ENCODE peak calls at places on chromosome 18, in nine cellular contexts. One of them, this sample, is unnamed.

GRCh38 chr18:56873441-56874140 is 222.4 kb downstream of the WDR7 start:
- DNase-seq in osteocyte: no peak
- DNase-seq in mammary epithelial cell: no peak
- DNase-seq in HCEC 1CT: no peak
- DNase-seq in naive thymus-derived CD8-positive, alpha-beta T cell: peak
- DNase-seq in AG08396: no peak
- DNase-seq in stimulated activated CD4-positive, alpha-beta T cell treated with anti-CD3 and anti-CD28 coated beads, TNF-alpha, amount 100 ng/mL, for 4 hours: no peak
- DNase-seq in colonic mucosa: no peak
- DNase-seq in RWPE1: no peak
- DNase-seq in this sample: no peak

GRCh38 chr18:59293317-59293716 is 20.1 kb upstream of the RAX start:
- DNase-seq in osteocyte: no peak
- DNase-seq in mammary epithelial cell: no peak
- DNase-seq in HCEC 1CT: no peak
- DNase-seq in naive thymus-derived CD8-positive, alpha-beta T cell: no peak
- DNase-seq in AG08396: no peak
- DNase-seq in stimulated activated CD4-positive, alpha-beta T cell treated with anti-CD3 and anti-CD28 coated beads, TNF-alpha, amount 100 ng/mL, for 4 hours: no peak
- DNase-seq in colonic mucosa: no peak
- DNase-seq in RWPE1: no peak
- DNase-seq in this sample: no peak

GRCh38 chr18:275486-275885 is 7.6 kb upstream of the THOC1 start:
- DNase-seq in osteocyte: no peak
- DNase-seq in mammary epithelial cell: no peak
- DNase-seq in HCEC 1CT: no peak
- DNase-seq in naive thymus-derived CD8-positive, alpha-beta T cell: no peak
- DNase-seq in AG08396: no peak
- DNase-seq in stimulated activated CD4-positive, alpha-beta T cell treated with anti-CD3 and anti-CD28 coated beads, TNF-alpha, amount 100 ng/mL, for 4 hours: no peak
- DNase-seq in colonic mucosa: no peak
- DNase-seq in RWPE1: no peak
- DNase-seq in this sample: no peak

GRCh38 chr18:76463358-76463757 is 31.7 kb downstream of the ZNF516 start:
- DNase-seq in osteocyte: no peak
- DNase-seq in mammary epithelial cell: no peak
- DNase-seq in HCEC 1CT: no peak
- DNase-seq in naive thymus-derived CD8-positive, alpha-beta T cell: no peak
- DNase-seq in AG08396: no peak
- DNase-seq in stimulated activated CD4-positive, alpha-beta T cell treated with anti-CD3 and anti-CD28 coated beads, TNF-alpha, amount 100 ng/mL, for 4 hours: no peak
- DNase-seq in colonic mucosa: no peak
- DNase-seq in RWPE1: no peak
- DNase-seq in this sample: no peak

GRCh38 chr18:48802543-48803428 is 148.0 kb downstream of the SMAD7 start:
- DNase-seq in osteocyte: peak
- DNase-seq in mammary epithelial cell: no peak
- DNase-seq in HCEC 1CT: no peak
- DNase-seq in naive thymus-derived CD8-positive, alpha-beta T cell: no peak
- DNase-seq in AG08396: no peak
- DNase-seq in stimulated activated CD4-positive, alpha-beta T cell treated with anti-CD3 and anti-CD28 coated beads, TNF-alpha, amount 100 ng/mL, for 4 hours: no peak
- DNase-seq in colonic mucosa: peak
- DNase-seq in RWPE1: no peak
- DNase-seq in this sample: no peak

GRCh38 chr18:40440088-40440487 is 1514.9 kb upstream of the PIK3C3 start:
- DNase-seq in osteocyte: no peak
- DNase-seq in mammary epithelial cell: no peak
- DNase-seq in HCEC 1CT: no peak
- DNase-seq in naive thymus-derived CD8-positive, alpha-beta T cell: no peak
- DNase-seq in AG08396: no peak
- DNase-seq in stimulated activated CD4-positive, alpha-beta T cell treated with anti-CD3 and anti-CD28 coated beads, TNF-alpha, amount 100 ng/mL, for 4 hours: no peak
- DNase-seq in colonic mucosa: no peak
- DNase-seq in RWPE1: no peak
- DNase-seq in this sample: no peak

GRCh38 chr18:2425426-2426317 is 145.6 kb downstream of the METTL4 start:
- DNase-seq in osteocyte: no peak
- DNase-seq in mammary epithelial cell: peak
- DNase-seq in HCEC 1CT: peak
- DNase-seq in naive thymus-derived CD8-positive, alpha-beta T cell: no peak
- DNase-seq in AG08396: no peak
- DNase-seq in stimulated activated CD4-positive, alpha-beta T cell treated with anti-CD3 and anti-CD28 coated beads, TNF-alpha, amount 100 ng/mL, for 4 hours: no peak
- DNase-seq in colonic mucosa: no peak
- DNase-seq in RWPE1: peak
- DNase-seq in this sample: no peak

GRCh38 chr18:68263481-68263880 is 451.4 kb downstream of the TMX3 start:
- DNase-seq in osteocyte: no peak
- DNase-seq in mammary epithelial cell: peak
- DNase-seq in HCEC 1CT: peak
- DNase-seq in naive thymus-derived CD8-positive, alpha-beta T cell: no peak
- DNase-seq in AG08396: no peak
- DNase-seq in stimulated activated CD4-positive, alpha-beta T cell treated with anti-CD3 and anti-CD28 coated beads, TNF-alpha, amount 100 ng/mL, for 4 hours: no peak
- DNase-seq in colonic mucosa: no peak
- DNase-seq in RWPE1: peak
- DNase-seq in this sample: no peak

GRCh38 chr18:75073654-75074053 is 135.3 kb downstream of the PTGR3 start:
- DNase-seq in osteocyte: peak
- DNase-seq in mammary epithelial cell: no peak
- DNase-seq in HCEC 1CT: no peak
- DNase-seq in naive thymus-derived CD8-positive, alpha-beta T cell: no peak
- DNase-seq in AG08396: no peak
- DNase-seq in stimulated activated CD4-positive, alpha-beta T cell treated with anti-CD3 and anti-CD28 coated beads, TNF-alpha, amount 100 ng/mL, for 4 hours: no peak
- DNase-seq in colonic mucosa: no peak
- DNase-seq in RWPE1: no peak
- DNase-seq in this sample: no peak

GRCh38 chr18:51290864-51291263 is 93.4 kb upstream of the MEX3C start:
- DNase-seq in osteocyte: no peak
- DNase-seq in mammary epithelial cell: peak
- DNase-seq in HCEC 1CT: no peak
- DNase-seq in naive thymus-derived CD8-positive, alpha-beta T cell: no peak
- DNase-seq in AG08396: no peak
- DNase-seq in stimulated activated CD4-positive, alpha-beta T cell treated with anti-CD3 and anti-CD28 coated beads, TNF-alpha, amount 100 ng/mL, for 4 hours: no peak
- DNase-seq in colonic mucosa: no peak
- DNase-seq in RWPE1: no peak
- DNase-seq in this sample: no peak

This sample was measured in progenitor cell of endocrine pancreas.